ENCODE peak calls at places on chromosomes 1 and 21, in four cellular contexts. F, P, K and C are unnamed samples.

GRCh38 chr1:192167941-192168685 is 9.9 kb downstream of the RGS18 start:
- DNase-seq in F (no peak), P (no peak), K (no peak), C (no peak)

GRCh38 chr1:48182441-48182840 is 40.1 kb upstream of the SLC5A9 start:
- DNase-seq in K (no peak), P (no peak), F (no peak), C (no peak)

GRCh38 chr1:30146448-30146847 is 576.9 kb downstream of the MATN1 start:
- DNase-seq in F (no peak), K (no peak), P (no peak), C (no peak)

GRCh38 chr1:53732409-53732808 is 6.6 kb downstream of the GLIS1 start:
- DNase-seq in F (no peak), K (no peak), P (no peak), C (no peak)

GRCh38 chr1:61073871-61074270 is 8.5 kb upstream of the NFIA start:
- DNase-seq in F (no peak), K (no peak), P (no peak), C (no peak)

GRCh38 chr1:229570891-229571516 is 12.5 kb upstream of the ABCB10 start:
- DNase-seq in F (no peak), K (peak), P (no peak), C (no peak)

GRCh38 chr1:101073836-101074235 is 48.3 kb upstream of the DPH5 start:
- DNase-seq in P (no peak), K (no peak), F (no peak), C (no peak)

GRCh38 chr1:58402444-58402843 is 144.1 kb downstream of the OMA1 start:
- DNase-seq in F (no peak), P (no peak), K (no peak), C (no peak)

GRCh38 chr1:207670192-207670591 is 25.3 kb downstream of the CR1L start:
- DNase-seq in P (no peak), K (no peak), F (no peak), C (no peak)

GRCh38 chr1:247079141-247079874 is 697 bp upstream of the ZNF670 start:
- DNase-seq in P (no peak), F (no peak), K (no peak), C (no peak)

GRCh38 chr1:19156676-19157075 is 53.4 kb downstream of the UBR4 start:
- DNase-seq in K (peak), F (no peak), P (no peak), C (no peak)

GRCh38 chr1:34190692-34191091 is 14.0 kb downstream of the C1orf94 start:
- DNase-seq in F (no peak), P (no peak), K (no peak), C (no peak)

GRCh38 chr1:26597629-26598039 is 68.1 kb downstream of the RPS6KA1 start:
- DNase-seq in F (no peak), P (no peak), K (peak), C (no peak)

GRCh38 chr1:232764458-232765231 is 40.6 kb upstream of the MAP10 start:
- DNase-seq in F (no peak), K (no peak), P (no peak), C (no peak)

GRCh38 chr1:24318988-24319863 is at the start of gene GRHL3:
- DNase-seq in F (no peak), K (peak), P (peak), C (no peak)

GRCh38 chr1:38208720-38209632 is 162.4 kb upstream of the POU3F1 start:
- DNase-seq in K (no peak), F (no peak), P (no peak), C (no peak)

GRCh38 chr1:27979151-27979858 is 19.5 kb downstream of the XKR8 start:
- DNase-seq in F (no peak), P (no peak), K (no peak), C (peak)

GRCh38 chr1:170932236-170932635 is 3.1 kb upstream of the MROH9 start:
- DNase-seq in K (no peak), F (no peak), P (no peak), C (no peak)

GRCh38 chr1:198929961-198930599 is 291.2 kb downstream of the PTPRC start:
- DNase-seq in K (no peak), F (no peak), P (no peak), C (no peak)

GRCh38 chr1:159000627-159001026 is 9.1 kb upstream of the IFI16 start:
- DNase-seq in K (peak), P (no peak), F (peak), C (peak)

GRCh38 chr1:203534526-203534925 is 40.6 kb downstream of the OPTC start:
- DNase-seq in K (no peak), F (no peak), P (no peak), C (peak)

GRCh38 chr1:22808186-22808845 is 97.7 kb downstream of the EPHB2 start:
- DNase-seq in F (no peak), P (no peak), K (no peak), C (peak)

GRCh38 chr21:46388206-46388880 is 64.4 kb downstream of the PCNT start:
- DNase-seq in F (no peak), K (no peak), P (no peak), C (no peak)

GRCh38 chr1:2534775-2535387 is 4.8 kb upstream of the HES5 start:
- DNase-seq in P (no peak), F (no peak), K (peak), C (no peak)

GRCh38 chr1:40794915-40795715 is 11.5 kb downstream of the KCNQ4 start:
- DNase-seq in F (no peak), K (no peak), P (no peak), C (no peak)

GRCh38 chr1:170927955-170928850 is 7.1 kb upstream of the MROH9 start:
- DNase-seq in P (no peak), F (no peak), K (no peak), C (no peak)

GRCh38 chr21:14686466-14687276 is 140.6 kb upstream of the SAMSN1 start:
- DNase-seq in F (no peak), K (no peak), P (no peak), C (no peak)

GRCh38 chr1:111204923-111205723 is 4.7 kb upstream of the DENND2D start:
- DNase-seq in F (no peak), P (no peak), K (no peak), C (no peak)

GRCh38 chr21:15604424-15604823 is 125.4 kb upstream of the USP25 start:
- DNase-seq in K (peak), P (no peak), F (no peak), C (no peak)

GRCh38 chr1:243837907-243838546 is 12.0 kb downstream of the AKT3 start:
- DNase-seq in P (no peak), K (no peak), F (no peak), C (no peak)

GRCh38 chr1:31768939-31769704 is 5.0 kb upstream of the ADGRB2 start:
- DNase-seq in K (no peak), P (no peak), F (no peak), C (no peak)

GRCh38 chr1:40630488-40631223 is 34.8 kb downstream of the RIMS3 start:
- DNase-seq in P (no peak), K (peak), F (no peak), C (no peak)

GRCh38 chr1:213070399-213070798 is 19.4 kb downstream of the RPS6KC1 start:
- DNase-seq in P (no peak), F (no peak), K (peak), C (peak)

GRCh38 chr1:58592521-58593134 is 15.6 kb upstream of the TACSTD2 start:
- DNase-seq in P (no peak), F (no peak), K (peak), C (peak)

GRCh38 chr1:237042892-237043576 is 1.1 kb downstream of the RYR2 start:
- DNase-seq in K (no peak), F (peak), P (no peak), C (no peak)

GRCh38 chr1:184160942-184161698 is 109.6 kb downstream of the TSEN15 start:
- DNase-seq in K (no peak), P (no peak), F (no peak), C (peak)

GRCh38 chr1:225923381-225923691 is 714 bp downstream of the PYCR2 start:
- DNase-seq in P (no peak), F (no peak), K (no peak), C (no peak)

GRCh38 chr1:85019989-85020388 is 23.1 kb upstream of the MCOLN2 start:
- DNase-seq in F (no peak), P (no peak), K (no peak), C (no peak)

GRCh38 chr1:216935901-216936300 is 212.7 kb upstream of the ESRRG start:
- DNase-seq in K (no peak), F (no peak), P (no peak), C (no peak)